ENCODE peak calls at places on chromosomes 13 and 19, in six cellular contexts. Q is Peyer's patch, A is heart left ventricle, Y is foreskin fibroblast, K is GM12865, E is progenitor cell of endocrine pancreas. L is an unnamed sample.

GRCh38 chr13:35856084-35856483 is 275.1 kb downstream of the DCLK1 start:
- DNase-seq in Q (no peak), A (no peak), Y (no peak), K (no peak), E (no peak), L (no peak)

GRCh38 chr13:91358384-91358776 is 10.9 kb downstream of the MIR17HG start:
- DNase-seq in Q (no peak), A (no peak), Y (no peak), K (peak; percentile 34), E (no peak), L (no peak)

GRCh38 chr19:28701491-28701890 is 511.5 kb downstream of the UQCRFS1 start:
- DNase-seq in Q (no peak), A (no peak), Y (no peak), K (no peak), E (no peak), L (no peak)

GRCh38 chr13:97278395-97279078 is 56.4 kb downstream of the MBNL2 start:
- DNase-seq in Q (no peak), A (no peak), Y (no peak), K (no peak), E (no peak), L (no peak)

GRCh38 chr13:99218545-99218944 is 17.9 kb downstream of the UBAC2 start:
- DNase-seq in Q (no peak), A (peak; percentile 88), Y (no peak), K (no peak), E (no peak), L (no peak)

GRCh38 chr13:23140492-23140891 is 40.3 kb upstream of the SGCG start:
- DNase-seq in Q (no peak), A (no peak), Y (peak; percentile 0), K (no peak), E (no peak), L (no peak)

GRCh38 chr19:1826557-1827521 is 14.8 kb upstream of the ATP8B3 start:
- DNase-seq in Q (no peak), A (no peak), Y (no peak), K (no peak), E (no peak), L (no peak)

GRCh38 chr19:3977242-3978143 is 6.6 kb upstream of the DAPK3 start:
- DNase-seq in Q (no peak), A (no peak), Y (no peak), K (no peak), E (no peak), L (no peak)

GRCh38 chr13:106230450-106230849 is 305.0 kb downstream of the EFNB2 start:
- DNase-seq in Q (no peak), A (no peak), Y (peak; percentile 42), K (no peak), E (no peak), L (no peak)

GRCh38 chr13:101157261-101157660 is 259.0 kb downstream of the NALCN start:
- DNase-seq in Q (no peak), A (no peak), Y (no peak), K (no peak), E (no peak), L (no peak)

GRCh38 chr19:18771328-18772242 is 19.5 kb downstream of the COMP start:
- DNase-seq in Q (no peak), A (no peak), Y (no peak), K (peak; percentile 37), E (no peak), L (no peak)

DNA sequence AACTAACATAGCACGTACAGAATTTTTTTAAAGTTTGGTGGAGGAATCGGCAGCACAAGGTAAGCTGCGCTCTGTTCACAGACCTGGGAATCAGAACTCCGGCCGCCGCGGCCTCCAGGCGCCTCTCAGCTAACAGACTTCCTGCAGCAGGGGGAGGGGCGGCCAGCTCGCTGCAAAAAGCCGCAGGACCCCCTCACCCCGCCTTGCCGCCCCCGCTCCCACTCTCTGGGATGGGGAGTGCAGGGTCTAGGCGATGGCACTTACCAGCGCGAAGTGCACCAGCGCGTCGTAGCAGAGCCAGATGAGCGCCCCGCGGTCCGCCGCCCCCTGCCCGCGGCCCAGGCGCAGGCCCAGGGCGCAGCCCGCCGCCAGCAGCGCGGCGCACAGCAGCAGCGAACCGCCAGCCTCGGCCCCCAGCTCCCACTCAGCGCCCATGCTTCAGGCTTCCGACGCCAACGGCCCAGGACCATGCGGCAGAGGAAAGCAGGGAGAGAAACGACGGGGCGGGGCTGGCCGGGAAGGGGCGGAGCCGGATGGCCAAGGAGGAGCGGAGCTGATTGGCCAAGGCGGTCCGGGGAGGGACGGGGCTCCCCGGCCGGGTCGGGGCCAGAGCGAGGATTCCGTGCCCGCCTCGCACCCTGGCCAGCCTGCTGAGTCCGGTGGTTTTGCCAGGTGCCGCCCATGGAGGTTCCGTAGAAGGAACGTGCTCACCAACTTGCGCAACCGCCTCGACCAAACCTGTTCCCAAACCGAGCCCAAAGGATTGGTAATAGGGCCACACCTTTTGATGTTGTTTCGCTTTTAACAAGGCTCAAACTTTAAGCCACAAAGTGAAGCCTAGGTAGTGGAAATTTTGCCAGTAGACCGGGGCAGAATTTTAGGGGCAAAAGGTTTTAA is at the start of gene EBPL:
- DNase-seq in Q (peak; percentile 93), A (peak; percentile 92), Y (peak; percentile 89), K (peak; percentile 90), E (peak; percentile 85), L (peak; percentile 91)
- TF ChIP-seq CTCF in Q (no peak), A (no peak), Y (no peak), K (no peak), E (no peak), L (peak; percentile 16)

GRCh38 chr19:30145467-30145866 is 203.4 kb downstream of the URI1 start:
- DNase-seq in Q (no peak), A (no peak), Y (no peak), K (no peak), E (no peak), L (no peak)
- TF ChIP-seq CTCF in Q (no peak), A (no peak), Y (no peak), K (no peak), E (no peak), L (no peak)

GRCh38 chr19:5545984-5546383 is 21.8 kb downstream of the TINCR start:
- DNase-seq in Q (no peak), A (no peak), Y (no peak), K (peak; percentile 24), E (no peak), L (no peak)

GRCh38 chr19:5545051-5545450 is 22.7 kb downstream of the TINCR start:
- DNase-seq in Q (no peak), A (no peak), Y (no peak), K (no peak), E (no peak), L (no peak)

GRCh38 chr19:5542665-5543064 is 25.1 kb downstream of the TINCR start:
- DNase-seq in Q (no peak), A (no peak), Y (no peak), K (no peak), E (no peak), L (no peak)

DNA sequence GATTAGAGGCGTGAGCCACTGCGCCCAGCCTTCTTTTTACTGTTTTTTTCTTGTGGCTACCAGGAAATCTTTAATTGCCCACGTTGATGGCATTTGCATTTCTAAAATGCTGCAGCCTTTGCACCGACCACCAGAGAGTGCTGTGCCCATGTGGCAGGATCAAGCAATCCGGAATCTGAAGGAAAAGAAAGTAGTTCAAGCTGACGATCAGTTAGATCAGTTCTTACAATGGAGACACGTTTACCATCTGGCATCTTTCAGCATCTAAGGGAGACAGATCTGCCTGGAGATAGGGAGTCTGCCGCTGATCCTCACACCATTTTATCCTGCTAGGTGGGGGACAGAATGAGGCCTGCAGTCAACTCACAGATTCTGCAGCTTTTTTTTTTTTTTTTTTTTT is 19.9 kb downstream of the TINCR start:
- DNase-seq in Q (no peak), A (no peak), Y (peak; percentile 36), K (peak; percentile 19), E (no peak), L (no peak)
- TF ChIP-seq CTCF in Q (peak; percentile 58), A (peak; percentile 33), Y (peak; percentile 48), K (peak; percentile 30), E (peak; percentile 63), L (peak; percentile 76)

DNA sequence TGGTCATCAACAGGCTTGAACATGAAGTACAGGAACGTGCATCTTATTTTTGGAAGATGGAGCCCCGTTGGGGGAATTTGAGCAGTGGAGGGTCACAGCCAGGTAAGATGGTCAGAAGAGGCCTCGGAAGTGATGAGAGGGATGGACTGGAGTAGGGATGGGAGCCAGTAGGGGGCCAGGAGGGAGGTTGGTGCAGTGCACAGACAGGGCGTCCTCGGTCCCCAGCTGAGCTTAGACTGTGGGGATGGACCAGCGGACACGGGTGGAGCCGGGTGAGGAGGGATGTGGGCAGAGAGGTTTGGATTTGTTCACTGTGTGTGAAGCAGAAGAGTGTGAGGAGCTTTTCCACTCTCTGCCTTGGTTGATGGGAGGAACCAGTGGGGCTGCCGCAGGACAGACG is 10.6 kb downstream of the RPS9 start:
- DNase-seq in Q (no peak), A (no peak), Y (no peak), K (no peak), E (no peak), L (no peak)
- TF ChIP-seq CTCF in Q (no peak), A (no peak), Y (no peak), K (no peak), E (no peak), L (no peak)

L was measured in type B pancreatic cell.